ENCODE peak calls at places on chromosomes 7 and 10, in five cellular contexts. One of them, this sample, is unnamed.

GRCh38 chr7:6256709-6257535 is 15.5 kb downstream of the CYTH3 start:
- DNase-seq in endothelial cell: no peak
- DNase-seq in heart right ventricle: peak; percentile 62
- DNase-seq in brain microvascular endothelial cell: peak; percentile 89
- DNase-seq in left ventricle myocardium inferior: peak; percentile 73
- DNase-seq in this sample: peak; percentile 63

GRCh38 chr7:155835446-155836215 is 23.4 kb upstream of the SHH start:
- DNase-seq in endothelial cell: no peak
- DNase-seq in heart right ventricle: no peak
- DNase-seq in brain microvascular endothelial cell: no peak
- DNase-seq in left ventricle myocardium inferior: no peak
- DNase-seq in this sample: no peak

GRCh38 chr10:84613336-84614021 is 285.1 kb downstream of the CCSER2 start:
- DNase-seq in endothelial cell: peak; percentile 63
- DNase-seq in heart right ventricle: no peak
- DNase-seq in brain microvascular endothelial cell: peak; percentile 48
- DNase-seq in left ventricle myocardium inferior: no peak
- DNase-seq in this sample: no peak

GRCh38 chr7:90474284-90475210 is 5.1 kb downstream of the PTTG1IP2 start:
- DNase-seq in endothelial cell: no peak
- DNase-seq in heart right ventricle: no peak
- DNase-seq in brain microvascular endothelial cell: peak; percentile 91
- DNase-seq in left ventricle myocardium inferior: no peak
- DNase-seq in this sample: no peak

GRCh38 chr10:30980951-30981616 is 50.6 kb downstream of the ZNF438 start:
- DNase-seq in endothelial cell: no peak
- DNase-seq in heart right ventricle: no peak
- DNase-seq in brain microvascular endothelial cell: no peak
- DNase-seq in left ventricle myocardium inferior: peak; percentile 53
- DNase-seq in this sample: no peak

GRCh38 chr10:112295853-112296830 is 12.9 kb downstream of the TECTB start:
- DNase-seq in endothelial cell: no peak
- DNase-seq in heart right ventricle: peak; percentile 54
- DNase-seq in brain microvascular endothelial cell: no peak
- DNase-seq in left ventricle myocardium inferior: peak; percentile 58
- DNase-seq in this sample: no peak

GRCh38 chr10:13831711-13832110 is 244.9 kb downstream of the PRPF18 start:
- DNase-seq in endothelial cell: peak; percentile 31
- DNase-seq in heart right ventricle: no peak
- DNase-seq in brain microvascular endothelial cell: no peak
- DNase-seq in left ventricle myocardium inferior: no peak
- DNase-seq in this sample: no peak

GRCh38 chr7:26156454-26157365 is 4.7 kb downstream of the NFE2L3 start:
- DNase-seq in endothelial cell: no peak
- DNase-seq in heart right ventricle: no peak
- DNase-seq in brain microvascular endothelial cell: peak; percentile 95
- DNase-seq in left ventricle myocardium inferior: no peak
- DNase-seq in this sample: peak; percentile 77

GRCh38 chr10:73246322-73246782 is 703 bp downstream of the DNAJC9 start:
- DNase-seq in endothelial cell: no peak
- DNase-seq in heart right ventricle: no peak
- DNase-seq in brain microvascular endothelial cell: no peak
- DNase-seq in left ventricle myocardium inferior: no peak
- DNase-seq in this sample: no peak

GRCh38 chr7:78224923-78225322 is 426.4 kb downstream of the PHTF2 start:
- DNase-seq in endothelial cell: no peak
- DNase-seq in heart right ventricle: no peak
- DNase-seq in brain microvascular endothelial cell: no peak
- DNase-seq in left ventricle myocardium inferior: no peak
- DNase-seq in this sample: no peak

GRCh38 chr7:20176552-20177242 is 40.5 kb downstream of the MACC1 start:
- DNase-seq in endothelial cell: no peak
- DNase-seq in heart right ventricle: no peak
- DNase-seq in brain microvascular endothelial cell: no peak
- DNase-seq in left ventricle myocardium inferior: no peak
- DNase-seq in this sample: no peak

GRCh38 chr7:20173828-20174227 is 43.4 kb downstream of the MACC1 start:
- DNase-seq in endothelial cell: no peak
- DNase-seq in heart right ventricle: no peak
- DNase-seq in brain microvascular endothelial cell: no peak
- DNase-seq in left ventricle myocardium inferior: no peak
- DNase-seq in this sample: no peak

GRCh38 chr7:20170626-20171025 is 46.6 kb downstream of the MACC1 start:
- DNase-seq in endothelial cell: no peak
- DNase-seq in heart right ventricle: no peak
- DNase-seq in brain microvascular endothelial cell: no peak
- DNase-seq in left ventricle myocardium inferior: no peak
- DNase-seq in this sample: no peak

DNA sequence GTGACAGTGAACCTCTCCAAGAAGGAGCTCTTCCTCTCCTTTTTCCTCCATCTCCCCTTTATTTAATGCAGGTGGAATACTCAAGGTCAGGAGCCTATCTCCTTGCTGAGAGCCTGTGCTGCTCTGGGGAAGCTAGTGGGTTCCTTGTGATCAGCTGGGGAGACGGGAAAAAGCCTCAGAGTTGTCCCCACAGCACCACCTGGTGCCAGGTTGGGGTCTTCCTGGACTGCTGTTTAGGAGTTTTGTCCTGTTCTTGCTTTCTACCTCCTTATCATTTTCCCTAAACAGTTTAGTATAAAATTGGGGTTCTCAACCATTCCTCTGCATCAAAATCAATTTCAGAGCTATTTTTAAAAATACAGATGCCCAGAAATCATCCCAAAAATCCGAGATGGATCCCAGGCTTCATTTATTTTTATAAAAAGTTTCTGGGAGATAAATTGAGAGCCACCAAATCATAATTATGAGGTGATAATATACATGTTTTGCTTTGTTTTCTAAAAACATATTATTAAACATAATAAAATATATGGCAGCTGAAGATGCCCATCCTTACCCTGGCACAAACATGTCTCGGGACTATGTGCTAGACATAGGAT is 44.3 kb downstream of the MACC1 start:
- DNase-seq in endothelial cell: peak; percentile 77
- DNase-seq in heart right ventricle: no peak
- DNase-seq in brain microvascular endothelial cell: peak; percentile 59
- DNase-seq in left ventricle myocardium inferior: no peak
- DNase-seq in this sample: peak; percentile 56
- TF ChIP-seq CTCF in endothelial cell: peak; percentile 23
- TF ChIP-seq CTCF in heart right ventricle: no peak
- TF ChIP-seq CTCF in brain microvascular endothelial cell: peak; percentile 89
- TF ChIP-seq CTCF in left ventricle myocardium inferior: peak; percentile 34
- TF ChIP-seq CTCF in this sample: peak; percentile 57

GRCh38 chr7:15567652-15568051 is 5.8 kb upstream of the AGMO start:
- DNase-seq in endothelial cell: no peak
- DNase-seq in heart right ventricle: no peak
- DNase-seq in brain microvascular endothelial cell: no peak
- DNase-seq in left ventricle myocardium inferior: no peak
- DNase-seq in this sample: no peak
- TF ChIP-seq CTCF in endothelial cell: no peak
- TF ChIP-seq CTCF in heart right ventricle: no peak
- TF ChIP-seq CTCF in brain microvascular endothelial cell: no peak
- TF ChIP-seq CTCF in left ventricle myocardium inferior: no peak
- TF ChIP-seq CTCF in this sample: no peak

GRCh38 chr10:88316292-88316861 is 266.7 kb downstream of the RNLS start:
- DNase-seq in endothelial cell: no peak
- DNase-seq in heart right ventricle: no peak
- DNase-seq in brain microvascular endothelial cell: no peak
- DNase-seq in left ventricle myocardium inferior: no peak
- DNase-seq in this sample: no peak

GRCh38 chr10:88315746-88316145 is 267.4 kb downstream of the RNLS start:
- DNase-seq in endothelial cell: no peak
- DNase-seq in heart right ventricle: no peak
- DNase-seq in brain microvascular endothelial cell: no peak
- DNase-seq in left ventricle myocardium inferior: no peak
- DNase-seq in this sample: no peak

GRCh38 chr10:88319960-88320517 is 263.1 kb downstream of the RNLS start:
- DNase-seq in endothelial cell: no peak
- DNase-seq in heart right ventricle: no peak
- DNase-seq in brain microvascular endothelial cell: no peak
- DNase-seq in left ventricle myocardium inferior: no peak
- DNase-seq in this sample: no peak

GRCh38 chr10:88317099-88317498 is 266.0 kb downstream of the RNLS start:
- DNase-seq in endothelial cell: no peak
- DNase-seq in heart right ventricle: no peak
- DNase-seq in brain microvascular endothelial cell: no peak
- DNase-seq in left ventricle myocardium inferior: no peak
- DNase-seq in this sample: no peak

DNA sequence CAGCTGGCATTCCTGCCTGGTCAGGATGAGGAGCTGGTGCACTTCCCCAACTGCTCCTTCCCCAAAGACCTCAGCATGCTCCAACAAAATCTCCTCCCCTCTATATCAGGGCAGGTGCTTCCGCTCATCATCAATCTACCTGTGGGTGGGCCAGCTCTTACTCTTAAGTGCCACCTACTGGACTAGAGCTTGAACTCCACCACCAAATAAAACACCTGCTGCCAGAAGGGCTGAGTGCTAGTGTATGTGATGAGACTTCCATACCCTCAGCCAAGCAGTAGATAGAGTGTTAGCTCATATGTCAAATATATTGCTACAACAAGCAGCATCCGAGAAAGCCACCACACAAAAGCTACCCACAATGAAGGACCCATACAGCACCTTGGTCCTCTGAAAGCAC is 264.3 kb downstream of the RNLS start:
- DNase-seq in endothelial cell: no peak
- DNase-seq in heart right ventricle: no peak
- DNase-seq in brain microvascular endothelial cell: no peak
- DNase-seq in left ventricle myocardium inferior: no peak
- DNase-seq in this sample: peak; percentile 7
- TF ChIP-seq CTCF in endothelial cell: peak; percentile 33
- TF ChIP-seq CTCF in heart right ventricle: peak; percentile 16
- TF ChIP-seq CTCF in brain microvascular endothelial cell: peak; percentile 48
- TF ChIP-seq CTCF in left ventricle myocardium inferior: peak; percentile 20
- TF ChIP-seq CTCF in this sample: peak; percentile 49

DNA sequence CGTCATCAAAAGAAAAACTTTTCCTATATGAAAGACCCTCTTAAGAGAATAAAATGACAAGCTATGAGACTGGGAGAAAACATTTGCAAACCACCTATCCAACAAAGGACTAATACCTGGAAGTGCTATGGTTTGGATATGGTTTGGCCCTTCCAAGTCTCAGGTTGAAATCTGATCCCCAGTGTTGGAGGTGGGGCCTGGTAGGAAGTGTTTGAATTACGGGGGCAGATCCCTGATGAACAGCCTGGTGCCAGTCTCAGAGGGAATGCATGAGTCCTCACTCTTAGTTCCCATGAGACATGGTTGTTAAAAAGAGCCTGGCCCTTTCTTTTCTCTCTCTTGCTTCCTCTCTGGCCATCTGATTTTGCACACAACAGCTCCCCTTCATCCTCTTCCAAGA is 6.3 kb downstream of the ALDH18A1 start:
- DNase-seq in endothelial cell: no peak
- DNase-seq in heart right ventricle: no peak
- DNase-seq in brain microvascular endothelial cell: no peak
- DNase-seq in left ventricle myocardium inferior: no peak
- DNase-seq in this sample: no peak
- TF ChIP-seq CTCF in endothelial cell: no peak
- TF ChIP-seq CTCF in heart right ventricle: no peak
- TF ChIP-seq CTCF in brain microvascular endothelial cell: no peak
- TF ChIP-seq CTCF in left ventricle myocardium inferior: no peak
- TF ChIP-seq CTCF in this sample: no peak

DNA sequence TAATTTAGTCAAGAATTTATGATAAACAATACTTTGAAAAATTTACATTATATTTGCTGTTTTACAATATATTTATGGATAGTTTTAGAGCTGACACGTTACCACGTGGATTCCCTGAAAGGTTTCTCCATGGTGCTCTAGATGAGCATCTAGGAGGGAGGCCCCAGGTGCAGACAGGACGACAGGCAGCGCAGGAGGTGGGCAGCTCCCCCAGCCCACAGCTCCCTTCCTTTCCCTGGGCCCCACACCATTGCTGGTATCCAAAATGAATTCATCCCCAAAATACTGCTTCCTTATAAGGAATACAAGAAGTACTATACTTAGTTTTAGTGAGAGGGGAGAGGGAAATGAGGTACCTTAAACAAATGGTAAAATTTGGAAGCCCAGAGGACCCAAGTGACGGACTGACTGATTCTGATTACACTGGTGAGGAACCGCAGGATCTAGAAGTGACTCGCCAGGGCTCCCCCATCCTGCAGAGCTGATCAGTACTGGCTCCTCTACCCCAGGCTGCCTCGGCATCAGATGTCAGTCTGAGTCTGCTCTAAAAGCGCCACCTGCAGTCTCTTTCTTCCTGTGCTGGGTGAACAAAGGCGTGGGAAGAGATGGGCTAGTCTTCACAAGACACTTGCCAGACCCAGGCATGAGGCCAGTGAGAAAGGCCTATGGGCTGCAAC is 89.2 kb downstream of the DLG5 start:
- DNase-seq in endothelial cell: peak; percentile 44
- DNase-seq in heart right ventricle: no peak
- DNase-seq in brain microvascular endothelial cell: peak; percentile 68
- DNase-seq in left ventricle myocardium inferior: no peak
- DNase-seq in this sample: peak; percentile 89
- TF ChIP-seq CTCF in endothelial cell: no peak
- TF ChIP-seq CTCF in heart right ventricle: no peak
- TF ChIP-seq CTCF in brain microvascular endothelial cell: peak; percentile 59
- TF ChIP-seq CTCF in left ventricle myocardium inferior: no peak
- TF ChIP-seq CTCF in this sample: peak; percentile 33

GRCh38 chr7:1844336-1844955 is 174.4 kb downstream of the ELFN1 start:
- DNase-seq in endothelial cell: no peak
- DNase-seq in heart right ventricle: peak; percentile 13
- DNase-seq in brain microvascular endothelial cell: no peak
- DNase-seq in left ventricle myocardium inferior: peak; percentile 11
- DNase-seq in this sample: no peak
- TF ChIP-seq CTCF in endothelial cell: no peak
- TF ChIP-seq CTCF in heart right ventricle: no peak
- TF ChIP-seq CTCF in brain microvascular endothelial cell: peak; percentile 15
- TF ChIP-seq CTCF in left ventricle myocardium inferior: no peak
- TF ChIP-seq CTCF in this sample: no peak

GRCh38 chr7:125618516-125618915 is 688.9 kb upstream of the POT1 start:
- DNase-seq in endothelial cell: no peak
- DNase-seq in heart right ventricle: no peak
- DNase-seq in brain microvascular endothelial cell: no peak
- DNase-seq in left ventricle myocardium inferior: no peak
- DNase-seq in this sample: no peak
- TF ChIP-seq CTCF in endothelial cell: no peak
- TF ChIP-seq CTCF in heart right ventricle: no peak
- TF ChIP-seq CTCF in brain microvascular endothelial cell: no peak
- TF ChIP-seq CTCF in left ventricle myocardium inferior: no peak
- TF ChIP-seq CTCF in this sample: no peak

GRCh38 chr10:113610636-113611601 is 52.9 kb downstream of the NRAP start:
- DNase-seq in endothelial cell: peak; percentile 8
- DNase-seq in heart right ventricle: no peak
- DNase-seq in brain microvascular endothelial cell: no peak
- DNase-seq in left ventricle myocardium inferior: no peak
- DNase-seq in this sample: no peak
- TF ChIP-seq CTCF in endothelial cell: no peak
- TF ChIP-seq CTCF in heart right ventricle: no peak
- TF ChIP-seq CTCF in brain microvascular endothelial cell: no peak
- TF ChIP-seq CTCF in left ventricle myocardium inferior: no peak
- TF ChIP-seq CTCF in this sample: no peak

This sample was measured in activated CD8-positive, alpha-beta T cell treated with anti-CD3 and anti-CD28 coated beads for 36 hours.